ENCODE peak calls at places on chromosomes 1 and 21, in five cellular contexts. One of them, this sample, is unnamed.

GRCh38 chr1:231601775-231602674 is 24.6 kb upstream of the DISC1 start:
- DNase-seq in A549: no peak
- DNase-seq in aorta: no peak
- DNase-seq in astrocyte: no peak
- DNase-seq in body of pancreas: no peak
- DNase-seq in this sample: no peak

GRCh38 chr21:37039434-37040075 is 33.1 kb downstream of the RIPPLY3 start:
- DNase-seq in A549: no peak
- DNase-seq in aorta: no peak
- DNase-seq in astrocyte: no peak
- DNase-seq in body of pancreas: no peak
- DNase-seq in this sample: no peak

GRCh38 chr1:22245716-22246115 is 102.8 kb upstream of the WNT4 start:
- DNase-seq in A549: no peak
- DNase-seq in aorta: no peak
- DNase-seq in astrocyte: no peak
- DNase-seq in body of pancreas: no peak
- DNase-seq in this sample: no peak

GRCh38 chr1:228141082-228141870 is 1.2 kb downstream of the GUK1 start:
- DNase-seq in A549: no peak
- DNase-seq in aorta: peak; percentile 67
- DNase-seq in astrocyte: no peak
- DNase-seq in body of pancreas: peak; percentile 75
- DNase-seq in this sample: peak; percentile 59

GRCh38 chr1:37034301-37035013 is at the start of gene GRIK3:
- DNase-seq in A549: no peak
- DNase-seq in aorta: no peak
- DNase-seq in astrocyte: no peak
- DNase-seq in body of pancreas: no peak
- DNase-seq in this sample: no peak

GRCh38 chr21:45595574-45596295 is 47.8 kb upstream of the PCBP3 start:
- DNase-seq in A549: no peak
- DNase-seq in aorta: peak; percentile 35
- DNase-seq in astrocyte: no peak
- DNase-seq in body of pancreas: no peak
- DNase-seq in this sample: peak; percentile 37

GRCh38 chr1:25109527-25109926 is 122.8 kb downstream of the SYF2 start:
- DNase-seq in A549: no peak
- DNase-seq in aorta: no peak
- DNase-seq in astrocyte: no peak
- DNase-seq in body of pancreas: no peak
- DNase-seq in this sample: no peak

GRCh38 chr21:37939251-37939650 is 23.0 kb upstream of the KCNJ6 start:
- DNase-seq in A549: no peak
- DNase-seq in aorta: no peak
- DNase-seq in astrocyte: no peak
- DNase-seq in body of pancreas: no peak
- DNase-seq in this sample: no peak

GRCh38 chr1:54519709-54520108 is 28.3 kb upstream of the ACOT11 start:
- DNase-seq in A549: no peak
- DNase-seq in aorta: no peak
- DNase-seq in astrocyte: no peak
- DNase-seq in body of pancreas: peak; percentile 22
- DNase-seq in this sample: peak; percentile 50

GRCh38 chr1:86704972-86705632 is 726 bp downstream of the SH3GLB1 start:
- DNase-seq in A549: peak; percentile 53
- DNase-seq in aorta: peak; percentile 71
- DNase-seq in astrocyte: peak; percentile 51
- DNase-seq in body of pancreas: peak; percentile 52
- DNase-seq in this sample: peak; percentile 75

GRCh38 chr21:42760977-42761751 is 107.7 kb downstream of the PDE9A start:
- DNase-seq in A549: no peak
- DNase-seq in aorta: no peak
- DNase-seq in astrocyte: no peak
- DNase-seq in body of pancreas: no peak
- DNase-seq in this sample: peak; percentile 69

GRCh38 chr1:210372491-210372890 is 43.8 kb downstream of the HHAT start:
- DNase-seq in A549: no peak
- DNase-seq in aorta: no peak
- DNase-seq in astrocyte: no peak
- DNase-seq in body of pancreas: no peak
- DNase-seq in this sample: no peak

GRCh38 chr1:221892301-221892830 is 150.5 kb upstream of the DUSP10 start:
- DNase-seq in A549: no peak
- DNase-seq in aorta: no peak
- DNase-seq in astrocyte: no peak
- DNase-seq in body of pancreas: no peak
- DNase-seq in this sample: no peak

GRCh38 chr1:97050501-97050900 is 328.9 kb downstream of the PTBP2 start:
- DNase-seq in A549: peak; percentile 19
- DNase-seq in aorta: no peak
- DNase-seq in astrocyte: peak; percentile 38
- DNase-seq in body of pancreas: no peak
- DNase-seq in this sample: no peak

GRCh38 chr1:44222397-44223334 is 9.4 kb downstream of the DMAP1 start:
- DNase-seq in A549: no peak
- DNase-seq in aorta: no peak
- DNase-seq in astrocyte: no peak
- DNase-seq in body of pancreas: no peak
- DNase-seq in this sample: no peak

GRCh38 chr21:37273911-37274690 is 7.0 kb upstream of the VPS26C start:
- DNase-seq in A549: no peak
- DNase-seq in aorta: no peak
- DNase-seq in astrocyte: no peak
- DNase-seq in body of pancreas: no peak
- DNase-seq in this sample: no peak

GRCh38 chr1:53715478-53715877 is 23.5 kb downstream of the GLIS1 start:
- DNase-seq in A549: peak; percentile 20
- DNase-seq in aorta: no peak
- DNase-seq in astrocyte: no peak
- DNase-seq in body of pancreas: no peak
- DNase-seq in this sample: no peak

GRCh38 chr1:31987231-31987630 is 26.4 kb upstream of the KHDRBS1 start:
- DNase-seq in A549: no peak
- DNase-seq in aorta: no peak
- DNase-seq in astrocyte: no peak
- DNase-seq in body of pancreas: no peak
- DNase-seq in this sample: no peak

GRCh38 chr1:183593356-183593755 is 3.1 kb upstream of the NCF2 start:
- DNase-seq in A549: no peak
- DNase-seq in aorta: no peak
- DNase-seq in astrocyte: no peak
- DNase-seq in body of pancreas: no peak
- DNase-seq in this sample: peak; percentile 62

GRCh38 chr21:35142036-35142825 is 93.1 kb upstream of the RUNX1 start:
- DNase-seq in A549: no peak
- DNase-seq in aorta: no peak
- DNase-seq in astrocyte: peak; percentile 63
- DNase-seq in body of pancreas: no peak
- DNase-seq in this sample: no peak

GRCh38 chr1:59077739-59078503 is 219.0 kb upstream of the FGGY start:
- DNase-seq in A549: no peak
- DNase-seq in aorta: no peak
- DNase-seq in astrocyte: no peak
- DNase-seq in body of pancreas: no peak
- DNase-seq in this sample: no peak

GRCh38 chr1:26959722-26960624 is at the start of gene KDF1:
- DNase-seq in A549: no peak
- DNase-seq in aorta: no peak
- DNase-seq in astrocyte: no peak
- DNase-seq in body of pancreas: peak; percentile 92
- DNase-seq in this sample: peak; percentile 93

GRCh38 chr1:102891868-102892625 is 216.3 kb downstream of the COL11A1 start:
- DNase-seq in A549: peak; percentile 11
- DNase-seq in aorta: no peak
- DNase-seq in astrocyte: peak; percentile 87
- DNase-seq in body of pancreas: no peak
- DNase-seq in this sample: no peak

GRCh38 chr1:71561729-71562128 is 480.9 kb upstream of the ZRANB2 start:
- DNase-seq in A549: no peak
- DNase-seq in aorta: no peak
- DNase-seq in astrocyte: peak; percentile 83
- DNase-seq in body of pancreas: no peak
- DNase-seq in this sample: no peak

GRCh38 chr1:39127513-39127912 is 77.0 kb upstream of the MACF1 start:
- DNase-seq in A549: peak; percentile 36
- DNase-seq in aorta: no peak
- DNase-seq in astrocyte: no peak
- DNase-seq in body of pancreas: peak; percentile 37
- DNase-seq in this sample: no peak

GRCh38 chr1:104706631-104707147 is 957.0 kb downstream of the AMY1C start:
- DNase-seq in A549: peak; percentile 78
- DNase-seq in aorta: no peak
- DNase-seq in astrocyte: no peak
- DNase-seq in body of pancreas: no peak
- DNase-seq in this sample: no peak

GRCh38 chr1:244353572-244354091 is 98.1 kb downstream of the ADSS2 start:
- DNase-seq in A549: peak; percentile 83
- DNase-seq in aorta: peak; percentile 85
- DNase-seq in astrocyte: peak; percentile 93
- DNase-seq in body of pancreas: no peak
- DNase-seq in this sample: no peak

GRCh38 chr1:218479436-218480115 is 134.4 kb downstream of the TGFB2 start:
- DNase-seq in A549: peak; percentile 67
- DNase-seq in aorta: no peak
- DNase-seq in astrocyte: peak; percentile 93
- DNase-seq in body of pancreas: no peak
- DNase-seq in this sample: no peak

DNA sequence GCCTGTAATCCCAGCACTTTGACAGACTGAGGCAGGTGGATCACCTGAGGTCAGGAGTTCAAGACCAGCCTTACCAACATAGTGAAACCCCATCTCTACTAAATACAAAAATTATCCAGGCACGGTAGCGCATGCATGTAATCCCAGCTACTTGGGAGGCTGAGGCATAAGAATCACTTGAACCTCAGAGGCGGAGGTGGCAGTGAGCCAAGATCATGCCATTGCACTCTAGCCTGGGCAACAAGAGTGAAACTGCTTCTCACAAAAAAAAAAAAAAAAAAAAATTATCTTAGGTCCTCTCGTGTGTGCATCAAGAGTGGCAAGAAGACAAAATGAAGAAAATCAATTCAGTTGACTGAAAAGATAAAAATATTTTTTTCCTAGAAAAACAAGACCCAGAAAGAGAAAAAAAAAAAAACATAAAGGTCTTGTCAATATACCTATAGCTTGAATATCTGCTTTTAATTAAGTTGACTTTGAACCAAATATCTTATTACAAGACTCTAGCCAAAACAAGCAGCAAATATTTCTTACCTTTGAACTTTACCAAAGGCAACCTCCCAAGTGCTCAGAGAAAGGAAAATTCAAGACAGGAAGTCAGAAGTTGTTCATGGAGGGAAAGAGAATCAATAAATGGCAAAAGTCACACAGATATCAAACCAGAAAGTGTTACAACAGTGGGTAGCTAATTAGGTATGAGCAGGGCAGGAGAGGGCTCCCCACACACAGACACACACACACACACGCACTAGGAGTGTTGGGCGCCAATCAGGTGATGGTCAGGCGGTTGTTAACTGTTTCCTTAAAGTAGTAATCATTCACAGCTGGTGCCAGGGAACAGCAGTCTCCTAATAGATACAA is 29.6 kb downstream of the ITLN2 start:
- DNase-seq in A549: no peak
- DNase-seq in aorta: no peak
- DNase-seq in astrocyte: no peak
- DNase-seq in body of pancreas: peak; percentile 36
- DNase-seq in this sample: no peak
- H3K9me3 ChIP-seq in A549: no peaks in the 10 kb centered on the region
- H3K9me3 ChIP-seq in aorta: no peaks in the 10 kb centered on the region
- H3K9me3 ChIP-seq in astrocyte: no peaks in the 10 kb centered on the region
- H3K9me3 ChIP-seq in body of pancreas: no peaks in the 10 kb centered on the region
- H3K9me3 ChIP-seq in this sample: no peaks in the 10 kb centered on the region

DNA sequence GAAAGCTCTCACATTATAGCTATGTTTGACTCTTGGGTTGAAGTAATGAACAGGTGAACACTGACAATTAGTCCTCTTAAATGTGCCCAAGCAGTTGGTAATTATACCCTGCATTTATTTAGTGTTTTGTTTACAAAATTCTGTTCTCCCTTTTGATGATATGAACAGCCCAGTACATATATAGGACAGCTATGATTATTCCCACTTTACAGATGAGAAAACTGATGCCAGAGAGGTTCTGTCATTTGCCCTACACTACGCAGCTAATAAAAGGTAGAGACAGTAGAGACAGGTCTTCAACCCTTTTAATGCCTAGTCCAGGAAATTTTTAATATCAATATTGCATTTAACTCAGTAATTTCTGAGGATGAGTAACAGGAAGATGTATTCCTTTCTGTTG is 46.1 kb upstream of the DNAJC6 start:
- DNase-seq in A549: no peak
- DNase-seq in aorta: no peak
- DNase-seq in astrocyte: no peak
- DNase-seq in body of pancreas: no peak
- DNase-seq in this sample: no peak
- H3K27ac ChIP-seq in A549: no peak overlapping the region
- H3K27ac ChIP-seq in aorta: no peak overlapping the region
- H3K27ac ChIP-seq in astrocyte: no peak overlapping the region
- H3K27ac ChIP-seq in body of pancreas: no peak overlapping the region
- H3K27ac ChIP-seq in this sample: no peak overlapping the region

GRCh38 chr1:165289556-165289955 is 67.0 kb downstream of the LMX1A start:
- DNase-seq in A549: no peak
- DNase-seq in aorta: no peak
- DNase-seq in astrocyte: no peak
- DNase-seq in body of pancreas: no peak
- DNase-seq in this sample: no peak

GRCh38 chr1:165288301-165289120 is 68.0 kb downstream of the LMX1A start:
- DNase-seq in A549: peak; percentile 32
- DNase-seq in aorta: no peak
- DNase-seq in astrocyte: no peak
- DNase-seq in body of pancreas: no peak
- DNase-seq in this sample: no peak

GRCh38 chr1:165287781-165288180 is 68.7 kb downstream of the LMX1A start:
- DNase-seq in A549: no peak
- DNase-seq in aorta: no peak
- DNase-seq in astrocyte: no peak
- DNase-seq in body of pancreas: no peak
- DNase-seq in this sample: no peak

GRCh38 chr1:165290143-165290542 is 66.4 kb downstream of the LMX1A start:
- DNase-seq in A549: peak; percentile 29
- DNase-seq in aorta: no peak
- DNase-seq in astrocyte: no peak
- DNase-seq in body of pancreas: no peak
- DNase-seq in this sample: no peak

GRCh38 chr1:165287329-165287728 is 69.2 kb downstream of the LMX1A start:
- DNase-seq in A549: no peak
- DNase-seq in aorta: no peak
- DNase-seq in astrocyte: no peak
- DNase-seq in body of pancreas: no peak
- DNase-seq in this sample: no peak
- H3K9me3 ChIP-seq in A549: peaks cover 4% of the 10 kb centered on the region
- H3K9me3 ChIP-seq in aorta: peaks cover 7% of the 10 kb centered on the region
- H3K9me3 ChIP-seq in astrocyte: no peaks in the 10 kb centered on the region
- H3K9me3 ChIP-seq in body of pancreas: no peaks in the 10 kb centered on the region
- H3K9me3 ChIP-seq in this sample: no peaks in the 10 kb centered on the region

DNA sequence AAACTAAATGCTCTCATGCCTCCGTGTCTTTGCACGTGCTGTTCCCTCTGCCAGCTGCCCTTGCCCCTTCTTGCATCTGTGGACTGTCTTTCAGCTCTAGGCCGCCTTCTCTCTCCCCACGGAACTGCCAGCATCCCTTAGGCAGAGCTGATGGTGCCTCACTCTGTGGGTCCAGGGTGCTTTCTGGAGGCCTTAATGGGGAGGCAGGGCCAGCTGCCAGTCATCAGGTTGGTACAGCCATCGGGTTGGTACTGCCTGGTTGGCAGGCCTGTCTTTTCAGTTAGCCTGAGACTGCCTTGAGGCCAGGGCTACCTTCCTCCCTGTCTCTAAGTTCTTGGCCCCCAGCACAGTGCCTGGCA is 61.4 kb upstream of the TARBP1 start:
- DNase-seq in A549: no peak
- DNase-seq in aorta: no peak
- DNase-seq in astrocyte: no peak
- DNase-seq in body of pancreas: no peak
- DNase-seq in this sample: no peak
- H3K27ac ChIP-seq in A549: peak overlapping the region; percentile 60
- H3K27ac ChIP-seq in aorta: no peak overlapping the region
- H3K27ac ChIP-seq in astrocyte: no peak overlapping the region
- H3K27ac ChIP-seq in body of pancreas: no peak overlapping the region
- H3K27ac ChIP-seq in this sample: no peak overlapping the region

This sample was measured in Peyer's patch.